ENCODE peak calls at places on chromosome 9, in five cellular contexts. Z is colonic mucosa, Y is mammary epithelial cell, T is Panc1, S is upper lobe of left lung. K is an unnamed sample. For H3K36me3, the result is how much of the 10 kb centered on the place peaks cover.

GRCh38 chr9:3285365-3286161 is 240.2 kb downstream of the RFX3 start:
- DNase-seq in T (no peak), Z (no peak), Y (peak), S (no peak), K (no peak)

GRCh38 chr9:132973166-132973565 is 5.3 kb upstream of the GFI1B start:
- DNase-seq in Y (no peak), S (no peak), T (no peak), Z (no peak), K (peak)

GRCh38 chr9:78167356-78167755 is 68.5 kb upstream of the CEP78 start:
- DNase-seq in Z (peak), S (peak), Y (peak), T (no peak), K (no peak)

GRCh38 chr9:137487454-137488329 is 28.6 kb upstream of the NSMF start:
- DNase-seq in T (no peak), S (no peak), Z (no peak), Y (no peak), K (peak)

GRCh38 chr9:83266618-83267543 is 203.9 kb upstream of the RASEF start:
- DNase-seq in S (no peak), T (no peak), Y (no peak), Z (no peak), K (no peak)

GRCh38 chr9:134684375-134684723 is 42.7 kb downstream of the COL5A1 start:
- DNase-seq in Z (no peak), T (no peak), Y (no peak), S (no peak), K (no peak)

GRCh38 chr9:134076644-134077043 is 8.8 kb upstream of the BRD3 start:
- DNase-seq in Z (no peak), S (no peak), Y (no peak), T (no peak), K (no peak)

GRCh38 chr9:69582018-69582417 is 90.2 kb downstream of the APBA1 start:
- DNase-seq in T (no peak), Y (no peak), S (no peak), Z (no peak), K (no peak)

GRCh38 chr9:136160321-136160938 is 41.8 kb upstream of the TMEM250 start:
- DNase-seq in Y (no peak), T (no peak), Z (no peak), S (no peak), K (no peak)

GRCh38 chr9:109977521-109977920 is 197.5 kb downstream of the PALM2AKAP2 start:
- DNase-seq in Y (no peak), T (no peak), Z (no peak), S (no peak), K (no peak)
- H3K36me3 ChIP-seq in Y (under half), T (under half), Z (under half), S (under half), K (under half)

GRCh38 chr9:129640086-129640870 is 1.7 kb downstream of the ASB6 start:
- DNase-seq in T (no peak), S (no peak), Y (peak), Z (no peak), K (no peak)
- H3K4me3 ChIP-seq in T (peak), S (peak), Y (peak), Z (peak), K (no peak)

DNA sequence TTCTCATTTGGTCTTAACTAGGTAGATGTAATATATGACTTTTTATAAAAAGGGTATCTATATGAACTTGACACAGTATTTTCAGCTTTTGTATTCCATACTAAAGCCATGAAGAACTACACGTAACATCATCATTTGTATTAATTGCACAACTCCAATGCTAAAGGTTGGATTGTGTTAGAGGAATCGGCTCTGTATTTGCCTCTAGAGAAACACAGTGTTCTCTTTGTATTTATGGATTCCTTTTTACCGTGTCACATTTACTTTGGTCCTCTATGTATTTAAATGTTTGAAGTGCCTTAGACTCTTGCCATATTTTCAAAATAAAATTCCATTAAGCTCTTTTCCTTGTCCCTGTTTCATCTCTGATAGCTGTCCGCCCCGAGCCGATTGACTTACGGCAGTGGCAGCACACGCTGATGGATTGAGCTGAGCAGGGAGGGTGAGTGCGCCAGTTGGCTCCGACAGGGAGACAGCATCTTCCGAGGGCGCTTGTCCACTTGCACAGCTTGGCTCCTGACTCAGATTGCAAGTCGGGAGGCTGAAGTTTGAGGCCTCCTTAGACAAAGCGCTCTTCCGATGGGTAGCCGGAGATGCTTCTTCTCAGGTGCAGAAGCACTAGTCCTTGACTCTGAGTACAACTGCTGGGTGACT is 95.6 kb upstream of the DMRT1 start:
- DNase-seq in Z (no peak), Y (no peak), T (no peak), S (no peak), K (no peak)
- TF ChIP-seq CTCF in Z (no peak), Y (no peak), T (no peak), S (no peak), K (no peak)

DNA sequence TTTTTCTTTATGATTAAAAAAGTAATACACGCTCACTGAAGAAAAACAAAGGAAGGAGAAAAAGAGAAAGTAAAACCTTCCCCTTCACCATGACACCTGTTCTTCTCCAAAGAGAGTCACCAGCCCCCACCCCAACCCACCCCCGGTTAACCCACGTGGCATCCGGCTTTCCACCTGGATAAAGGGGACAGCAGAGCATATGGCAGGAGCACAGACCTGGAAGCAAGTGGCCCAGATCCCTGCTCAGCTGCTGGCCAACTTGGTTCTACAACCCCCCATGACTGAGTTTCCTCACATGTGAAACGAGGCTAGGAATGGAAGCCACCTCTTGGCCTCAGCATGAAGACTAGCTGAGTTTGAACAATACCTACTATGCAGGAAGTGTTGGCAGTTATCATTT is 5.1 kb downstream of the CCDC180 start:
- DNase-seq in Y (no peak), Z (no peak), T (no peak), S (no peak), K (no peak)
- H3K36me3 ChIP-seq in Y (under half), Z (under half), T (under half), S (under half), K (under half)

DNA sequence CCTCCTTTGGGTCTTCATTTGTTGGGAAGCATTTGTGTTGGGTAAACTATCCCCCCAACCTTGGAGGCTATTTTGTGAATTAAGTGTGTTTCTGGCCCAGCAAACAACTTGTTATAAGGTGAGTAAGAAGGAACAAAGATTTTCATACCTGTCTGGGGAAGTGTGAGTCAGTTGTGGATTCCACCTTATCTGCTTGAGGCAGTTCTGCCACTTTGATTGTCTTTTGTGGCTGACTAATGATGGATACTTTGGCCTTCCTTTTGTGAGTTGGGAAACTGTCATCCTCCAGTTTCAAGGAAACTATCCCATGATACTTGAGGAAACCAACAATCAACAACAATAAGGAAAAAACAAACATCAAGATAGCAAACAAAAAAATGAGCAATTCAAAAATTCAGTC is 24.6 kb upstream of the CER1 start:
- DNase-seq in T (no peak), S (no peak), Y (peak), Z (no peak), K (no peak)
- H3K4me3 ChIP-seq in T (no peak), S (no peak), Y (no peak), Z (no peak), K (no peak)

K was measured in mucosa of descending colon.